ENCODE peak calls at places on chromosomes 3 and 15, in six cellular contexts. One of them, this sample, is unnamed.

GRCh38 chr15:45456212-45457106 is 66.1 kb downstream of the SLC30A4 start:
- DNase-seq in right lobe of liver: no peak
- DNase-seq in brain microvascular endothelial cell: peak
- DNase-seq in tibial artery: no peak
- DNase-seq in naive thymus-derived CD4-positive, alpha-beta T cell: peak
- DNase-seq in IMR-90: peak
- DNase-seq in this sample: peak

GRCh38 chr15:71448688-71449114 is 333.4 kb downstream of the THSD4 start:
- DNase-seq in right lobe of liver: no peak
- DNase-seq in brain microvascular endothelial cell: peak
- DNase-seq in tibial artery: no peak
- DNase-seq in naive thymus-derived CD4-positive, alpha-beta T cell: no peak
- DNase-seq in IMR-90: peak
- DNase-seq in this sample: peak

GRCh38 chr3:150251187-150251592 is 156.9 kb upstream of the TSC22D2 start:
- DNase-seq in right lobe of liver: peak
- DNase-seq in brain microvascular endothelial cell: no peak
- DNase-seq in tibial artery: no peak
- DNase-seq in naive thymus-derived CD4-positive, alpha-beta T cell: no peak
- DNase-seq in IMR-90: no peak
- DNase-seq in this sample: no peak

GRCh38 chr15:90535254-90535653 is 5.5 kb downstream of the CRTC3 start:
- DNase-seq in right lobe of liver: no peak
- DNase-seq in brain microvascular endothelial cell: no peak
- DNase-seq in tibial artery: no peak
- DNase-seq in naive thymus-derived CD4-positive, alpha-beta T cell: no peak
- DNase-seq in IMR-90: no peak
- DNase-seq in this sample: no peak

GRCh38 chr15:80856400-80856799 is 77.2 kb downstream of the CEMIP start:
- DNase-seq in right lobe of liver: no peak
- DNase-seq in brain microvascular endothelial cell: no peak
- DNase-seq in tibial artery: no peak
- DNase-seq in naive thymus-derived CD4-positive, alpha-beta T cell: no peak
- DNase-seq in IMR-90: no peak
- DNase-seq in this sample: no peak

GRCh38 chr3:132245547-132245946 is 71.7 kb upstream of the ACP3 start:
- DNase-seq in right lobe of liver: no peak
- DNase-seq in brain microvascular endothelial cell: no peak
- DNase-seq in tibial artery: no peak
- DNase-seq in naive thymus-derived CD4-positive, alpha-beta T cell: no peak
- DNase-seq in IMR-90: no peak
- DNase-seq in this sample: no peak

GRCh38 chr3:30625541-30626438 is 19.4 kb downstream of the TGFBR2 start:
- DNase-seq in right lobe of liver: peak
- DNase-seq in brain microvascular endothelial cell: no peak
- DNase-seq in tibial artery: no peak
- DNase-seq in naive thymus-derived CD4-positive, alpha-beta T cell: no peak
- DNase-seq in IMR-90: peak
- DNase-seq in this sample: peak

GRCh38 chr15:80613762-80614365 is 81.2 kb upstream of the ABHD17C start:
- DNase-seq in right lobe of liver: no peak
- DNase-seq in brain microvascular endothelial cell: no peak
- DNase-seq in tibial artery: no peak
- DNase-seq in naive thymus-derived CD4-positive, alpha-beta T cell: no peak
- DNase-seq in IMR-90: no peak
- DNase-seq in this sample: no peak

GRCh38 chr3:57809609-57809968 is 53.5 kb downstream of the SLMAP start:
- DNase-seq in right lobe of liver: no peak
- DNase-seq in brain microvascular endothelial cell: no peak
- DNase-seq in tibial artery: no peak
- DNase-seq in naive thymus-derived CD4-positive, alpha-beta T cell: no peak
- DNase-seq in IMR-90: no peak
- DNase-seq in this sample: no peak

GRCh38 chr3:189392969-189393368 is 221.2 kb downstream of the TPRG1 start:
- DNase-seq in right lobe of liver: no peak
- DNase-seq in brain microvascular endothelial cell: no peak
- DNase-seq in tibial artery: no peak
- DNase-seq in naive thymus-derived CD4-positive, alpha-beta T cell: no peak
- DNase-seq in IMR-90: no peak
- DNase-seq in this sample: peak

GRCh38 chr3:129624347-129625070 is 18.0 kb upstream of the PLXND1 start:
- DNase-seq in right lobe of liver: peak
- DNase-seq in brain microvascular endothelial cell: no peak
- DNase-seq in tibial artery: peak
- DNase-seq in naive thymus-derived CD4-positive, alpha-beta T cell: no peak
- DNase-seq in IMR-90: peak
- DNase-seq in this sample: no peak

GRCh38 chr15:101070502-101071273 is 151.5 kb downstream of the LRRK1 start:
- DNase-seq in right lobe of liver: no peak
- DNase-seq in brain microvascular endothelial cell: peak
- DNase-seq in tibial artery: no peak
- DNase-seq in naive thymus-derived CD4-positive, alpha-beta T cell: no peak
- DNase-seq in IMR-90: peak
- DNase-seq in this sample: peak

GRCh38 chr15:99155961-99156443 is 51.1 kb downstream of the SYNM start:
- DNase-seq in right lobe of liver: no peak
- DNase-seq in brain microvascular endothelial cell: no peak
- DNase-seq in tibial artery: no peak
- DNase-seq in naive thymus-derived CD4-positive, alpha-beta T cell: no peak
- DNase-seq in IMR-90: peak
- DNase-seq in this sample: peak

GRCh38 chr3:4744405-4745239 is 234.6 kb upstream of the BHLHE40 start:
- DNase-seq in right lobe of liver: no peak
- DNase-seq in brain microvascular endothelial cell: peak
- DNase-seq in tibial artery: no peak
- DNase-seq in naive thymus-derived CD4-positive, alpha-beta T cell: no peak
- DNase-seq in IMR-90: peak
- DNase-seq in this sample: no peak

GRCh38 chr3:126468028-126468891 is 7.4 kb downstream of the ZXDC start:
- DNase-seq in right lobe of liver: peak
- DNase-seq in brain microvascular endothelial cell: no peak
- DNase-seq in tibial artery: peak
- DNase-seq in naive thymus-derived CD4-positive, alpha-beta T cell: no peak
- DNase-seq in IMR-90: peak
- DNase-seq in this sample: no peak

GRCh38 chr3:46449755-46450552 is 14.8 kb downstream of the LTF start:
- DNase-seq in right lobe of liver: no peak
- DNase-seq in brain microvascular endothelial cell: no peak
- DNase-seq in tibial artery: no peak
- DNase-seq in naive thymus-derived CD4-positive, alpha-beta T cell: no peak
- DNase-seq in IMR-90: peak
- DNase-seq in this sample: no peak

GRCh38 chr3:101928890-101929289 is 79.6 kb downstream of the NFKBIZ start:
- DNase-seq in right lobe of liver: no peak
- DNase-seq in brain microvascular endothelial cell: peak
- DNase-seq in tibial artery: no peak
- DNase-seq in naive thymus-derived CD4-positive, alpha-beta T cell: no peak
- DNase-seq in IMR-90: peak
- DNase-seq in this sample: no peak

GRCh38 chr3:111311709-111312235 is 230.2 kb upstream of the CD96 start:
- DNase-seq in right lobe of liver: no peak
- DNase-seq in brain microvascular endothelial cell: peak
- DNase-seq in tibial artery: no peak
- DNase-seq in naive thymus-derived CD4-positive, alpha-beta T cell: no peak
- DNase-seq in IMR-90: peak
- DNase-seq in this sample: no peak

GRCh38 chr3:46086083-46086437 is 58.8 kb upstream of the XCR1 start:
- DNase-seq in right lobe of liver: no peak
- DNase-seq in brain microvascular endothelial cell: no peak
- DNase-seq in tibial artery: no peak
- DNase-seq in naive thymus-derived CD4-positive, alpha-beta T cell: no peak
- DNase-seq in IMR-90: no peak
- DNase-seq in this sample: no peak

GRCh38 chr15:50128266-50128665 is 9.2 kb upstream of the ATP8B4 start:
- DNase-seq in right lobe of liver: no peak
- DNase-seq in brain microvascular endothelial cell: no peak
- DNase-seq in tibial artery: peak
- DNase-seq in naive thymus-derived CD4-positive, alpha-beta T cell: no peak
- DNase-seq in IMR-90: no peak
- DNase-seq in this sample: no peak

GRCh38 chr15:72782993-72783562 is 480 bp downstream of the ADPGK start:
- DNase-seq in right lobe of liver: no peak
- DNase-seq in brain microvascular endothelial cell: no peak
- DNase-seq in tibial artery: no peak
- DNase-seq in naive thymus-derived CD4-positive, alpha-beta T cell: no peak
- DNase-seq in IMR-90: peak
- DNase-seq in this sample: no peak

GRCh38 chr3:165753560-165753959 is 83.7 kb downstream of the BCHE start:
- DNase-seq in right lobe of liver: no peak
- DNase-seq in brain microvascular endothelial cell: peak
- DNase-seq in tibial artery: no peak
- DNase-seq in naive thymus-derived CD4-positive, alpha-beta T cell: no peak
- DNase-seq in IMR-90: no peak
- DNase-seq in this sample: peak

GRCh38 chr15:24916305-24917009 is 38.3 kb upstream of the SNRPN start:
- DNase-seq in right lobe of liver: no peak
- DNase-seq in brain microvascular endothelial cell: no peak
- DNase-seq in tibial artery: no peak
- DNase-seq in naive thymus-derived CD4-positive, alpha-beta T cell: no peak
- DNase-seq in IMR-90: no peak
- DNase-seq in this sample: no peak

GRCh38 chr3:112519424-112520001 is 20.2 kb upstream of the BTLA start:
- DNase-seq in right lobe of liver: no peak
- DNase-seq in brain microvascular endothelial cell: peak
- DNase-seq in tibial artery: no peak
- DNase-seq in naive thymus-derived CD4-positive, alpha-beta T cell: no peak
- DNase-seq in IMR-90: peak
- DNase-seq in this sample: peak

GRCh38 chr3:42544492-42545283 is 37.1 kb downstream of the SEC22C start:
- DNase-seq in right lobe of liver: peak
- DNase-seq in brain microvascular endothelial cell: peak
- DNase-seq in tibial artery: peak
- DNase-seq in naive thymus-derived CD4-positive, alpha-beta T cell: no peak
- DNase-seq in IMR-90: no peak
- DNase-seq in this sample: no peak

GRCh38 chr3:122299872-122300460 is 25.1 kb upstream of the CSTA start:
- DNase-seq in right lobe of liver: no peak
- DNase-seq in brain microvascular endothelial cell: peak
- DNase-seq in tibial artery: no peak
- DNase-seq in naive thymus-derived CD4-positive, alpha-beta T cell: no peak
- DNase-seq in IMR-90: peak
- DNase-seq in this sample: no peak

GRCh38 chr15:60077581-60078359 is 73.7 kb downstream of the FOXB1 start:
- DNase-seq in right lobe of liver: no peak
- DNase-seq in brain microvascular endothelial cell: no peak
- DNase-seq in tibial artery: no peak
- DNase-seq in naive thymus-derived CD4-positive, alpha-beta T cell: peak
- DNase-seq in IMR-90: no peak
- DNase-seq in this sample: no peak

GRCh38 chr15:85941186-85941855 is 138.3 kb upstream of the AGBL1 start:
- DNase-seq in right lobe of liver: no peak
- DNase-seq in brain microvascular endothelial cell: no peak
- DNase-seq in tibial artery: no peak
- DNase-seq in naive thymus-derived CD4-positive, alpha-beta T cell: no peak
- DNase-seq in IMR-90: no peak
- DNase-seq in this sample: peak

GRCh38 chr3:114411292-114411691 is 117.5 kb downstream of the TIGIT start:
- DNase-seq in right lobe of liver: no peak
- DNase-seq in brain microvascular endothelial cell: no peak
- DNase-seq in tibial artery: no peak
- DNase-seq in naive thymus-derived CD4-positive, alpha-beta T cell: no peak
- DNase-seq in IMR-90: peak
- DNase-seq in this sample: no peak
- H3K27ac ChIP-seq in right lobe of liver: peak
- H3K27ac ChIP-seq in brain microvascular endothelial cell: peak
- H3K27ac ChIP-seq in tibial artery: no peak
- H3K27ac ChIP-seq in naive thymus-derived CD4-positive, alpha-beta T cell: no peak
- H3K27ac ChIP-seq in IMR-90: peak
- H3K27ac ChIP-seq in this sample: no peak

DNA sequence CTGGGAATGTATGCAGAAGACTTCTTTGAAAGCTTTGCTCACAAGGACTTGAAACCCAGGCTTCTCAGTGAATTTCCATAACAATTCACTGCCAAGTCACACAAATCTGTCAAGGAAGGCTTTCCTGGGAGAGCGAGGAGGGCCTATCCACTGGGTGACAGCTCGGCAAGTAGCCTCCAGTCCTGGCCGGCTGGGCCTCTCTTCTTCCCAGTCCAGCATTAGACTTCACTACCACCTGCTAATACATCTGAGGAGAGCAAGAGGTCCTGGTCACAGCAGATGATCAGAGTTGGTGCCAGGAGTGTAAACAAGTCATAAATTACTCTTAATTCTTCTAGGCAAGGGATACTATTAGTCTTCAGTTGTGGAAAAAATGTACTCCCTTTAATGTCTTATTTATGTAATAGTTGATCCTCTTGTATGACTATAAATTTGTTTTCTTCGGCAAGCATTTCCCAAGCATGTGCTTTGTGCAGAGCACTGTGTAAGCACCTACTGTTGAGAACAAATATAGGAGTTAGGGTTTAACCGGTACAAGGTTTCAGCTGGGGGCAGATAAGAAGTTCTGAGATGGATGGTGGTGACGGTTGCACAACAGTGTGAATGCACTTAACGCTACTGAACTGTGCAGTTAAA is 162.9 kb downstream of the VGLL4 start:
- DNase-seq in right lobe of liver: no peak
- DNase-seq in brain microvascular endothelial cell: no peak
- DNase-seq in tibial artery: no peak
- DNase-seq in naive thymus-derived CD4-positive, alpha-beta T cell: no peak
- DNase-seq in IMR-90: no peak
- DNase-seq in this sample: no peak
- H3K27ac ChIP-seq in right lobe of liver: no peak
- H3K27ac ChIP-seq in brain microvascular endothelial cell: no peak
- H3K27ac ChIP-seq in tibial artery: peak
- H3K27ac ChIP-seq in naive thymus-derived CD4-positive, alpha-beta T cell: no peak
- H3K27ac ChIP-seq in IMR-90: no peak
- H3K27ac ChIP-seq in this sample: no peak

GRCh38 chr3:177401375-177401774 is 204.1 kb upstream of the TBL1XR1 start:
- DNase-seq in right lobe of liver: no peak
- DNase-seq in brain microvascular endothelial cell: no peak
- DNase-seq in tibial artery: no peak
- DNase-seq in naive thymus-derived CD4-positive, alpha-beta T cell: no peak
- DNase-seq in IMR-90: no peak
- DNase-seq in this sample: no peak

GRCh38 chr3:177402533-177402932 is 205.3 kb upstream of the TBL1XR1 start:
- DNase-seq in right lobe of liver: no peak
- DNase-seq in brain microvascular endothelial cell: no peak
- DNase-seq in tibial artery: no peak
- DNase-seq in naive thymus-derived CD4-positive, alpha-beta T cell: no peak
- DNase-seq in IMR-90: no peak
- DNase-seq in this sample: no peak

GRCh38 chr3:177396707-177397106 is 199.4 kb upstream of the TBL1XR1 start:
- DNase-seq in right lobe of liver: no peak
- DNase-seq in brain microvascular endothelial cell: no peak
- DNase-seq in tibial artery: no peak
- DNase-seq in naive thymus-derived CD4-positive, alpha-beta T cell: no peak
- DNase-seq in IMR-90: no peak
- DNase-seq in this sample: no peak
- H3K27ac ChIP-seq in right lobe of liver: no peak
- H3K27ac ChIP-seq in brain microvascular endothelial cell: no peak
- H3K27ac ChIP-seq in tibial artery: no peak
- H3K27ac ChIP-seq in naive thymus-derived CD4-positive, alpha-beta T cell: no peak
- H3K27ac ChIP-seq in IMR-90: no peak
- H3K27ac ChIP-seq in this sample: no peak

GRCh38 chr3:195910499-195910845 is 2.1 kb upstream of the TNK2 start:
- DNase-seq in right lobe of liver: no peak
- DNase-seq in brain microvascular endothelial cell: no peak
- DNase-seq in tibial artery: peak
- DNase-seq in naive thymus-derived CD4-positive, alpha-beta T cell: no peak
- DNase-seq in IMR-90: no peak
- DNase-seq in this sample: no peak
- H3K27ac ChIP-seq in right lobe of liver: no peak
- H3K27ac ChIP-seq in brain microvascular endothelial cell: no peak
- H3K27ac ChIP-seq in tibial artery: peak
- H3K27ac ChIP-seq in naive thymus-derived CD4-positive, alpha-beta T cell: no peak
- H3K27ac ChIP-seq in IMR-90: no peak
- H3K27ac ChIP-seq in this sample: no peak